ENCODE peak calls at places on chromosomes 13 and 19, in four cellular contexts. K is lung; I is COR-L47; L is activated T-helper 1 cell treated with anti-CD3 and anti-CD28 coated beads, Interleukin-2, amount 50 U/mL, for 16 hours. R is an unnamed sample.

GRCh38 chr13:74251778-74252519 is 117.7 kb upstream of the KLF12 start:
- DNase-seq in K (no peak), L (no peak), I (peak; percentile 40), R (peak; percentile 35)

GRCh38 chr13:97121894-97122293 is 100.2 kb upstream of the MBNL2 start:
- DNase-seq in K (no peak), L (no peak), I (no peak), R (no peak)

GRCh38 chr19:5985098-5985783 is 7.3 kb upstream of the RANBP3 start:
- DNase-seq in L (no peak), K (no peak), I (no peak), R (no peak)

GRCh38 chr13:39952244-39953233 is 297.1 kb downstream of the COG6 start:
- DNase-seq in I (no peak), L (no peak), K (no peak), R (no peak)

GRCh38 chr19:3945838-3946237 is 13.0 kb downstream of the NMRK2 start:
- DNase-seq in K (no peak), I (no peak), L (no peak), R (no peak)

GRCh38 chr19:33872445-33873320 is 76.0 kb downstream of the KCTD15 start:
- DNase-seq in L (no peak), I (no peak), K (no peak), R (no peak)

GRCh38 chr13:106561551-106562170 is 6.3 kb downstream of the ARGLU1 start:
- DNase-seq in K (no peak), L (peak; percentile 4), I (no peak), R (no peak)

GRCh38 chr13:89514534-89515312 is 1832.8 kb upstream of the MIR17HG start:
- DNase-seq in K (no peak), I (peak; percentile 8), L (no peak), R (peak; percentile 73)

GRCh38 chr19:47186337-47187022 is 44.5 kb downstream of the BBC3 start:
- DNase-seq in I (no peak), K (no peak), L (peak; percentile 56), R (no peak)

GRCh38 chr13:42615691-42616090 is 41.7 kb downstream of the TNFSF11 start:
- DNase-seq in L (no peak), I (no peak), K (no peak), R (peak; percentile 17)

GRCh38 chr13:30895773-30896172 is 10.3 kb upstream of the MEDAG start:
- DNase-seq in L (no peak), I (no peak), K (no peak), R (no peak)

GRCh38 chr13:81142306-81142999 is 801.5 kb upstream of the SPRY2 start:
- DNase-seq in I (no peak), K (no peak), L (no peak), R (no peak)